ENCODE peak calls at places on chromosomes 2 and 18, in five cellular contexts. One of them, this sample, is unnamed. For H3K36me3, the result is how much of the 10 kb centered on the place peaks cover.

GRCh38 chr2:56217106-56217505 is 33.3 kb downstream of the CCDC85A start:
- DNase-seq in HCT116: no peak
- DNase-seq in GM06990: no peak
- DNase-seq in Peyer's patch: no peak
- DNase-seq in lower lobe of right lung: no peak
- DNase-seq in this sample: no peak

GRCh38 chr2:216169087-216169486 is 59.9 kb downstream of the XRCC5 start:
- DNase-seq in Peyer's patch: no peak
- DNase-seq in GM06990: no peak
- DNase-seq in HCT116: no peak
- DNase-seq in lower lobe of right lung: no peak
- DNase-seq in this sample: no peak

GRCh38 chr2:227805578-227805977 is 8.1 kb upstream of the CCL20 start:
- DNase-seq in lower lobe of right lung: peak
- DNase-seq in Peyer's patch: no peak
- DNase-seq in HCT116: no peak
- DNase-seq in GM06990: no peak
- DNase-seq in this sample: no peak

GRCh38 chr18:4781873-4782272 is 326.8 kb upstream of the DLGAP1 start:
- DNase-seq in lower lobe of right lung: no peak
- DNase-seq in HCT116: no peak
- DNase-seq in GM06990: no peak
- DNase-seq in Peyer's patch: no peak
- DNase-seq in this sample: no peak

GRCh38 chr2:224983719-224984388 is 58.4 kb downstream of the DOCK10 start:
- DNase-seq in lower lobe of right lung: no peak
- DNase-seq in GM06990: no peak
- DNase-seq in HCT116: no peak
- DNase-seq in Peyer's patch: no peak
- DNase-seq in this sample: no peak

GRCh38 chr2:226902041-226902972 is 66.5 kb downstream of the RHBDD1 start:
- DNase-seq in lower lobe of right lung: no peak
- DNase-seq in Peyer's patch: no peak
- DNase-seq in HCT116: no peak
- DNase-seq in GM06990: no peak
- DNase-seq in this sample: no peak

GRCh38 chr18:57301573-57302230 is 50.7 kb upstream of the ST8SIA3 start:
- DNase-seq in HCT116: no peak
- DNase-seq in GM06990: no peak
- DNase-seq in lower lobe of right lung: no peak
- DNase-seq in Peyer's patch: no peak
- DNase-seq in this sample: no peak

GRCh38 chr2:187390891-187391290 is 57.2 kb downstream of the CALCRL start:
- DNase-seq in HCT116: peak
- DNase-seq in lower lobe of right lung: no peak
- DNase-seq in Peyer's patch: no peak
- DNase-seq in GM06990: no peak
- DNase-seq in this sample: peak

GRCh38 chr2:117308861-117309770 is 505.4 kb upstream of the DDX18 start:
- DNase-seq in GM06990: no peak
- DNase-seq in HCT116: no peak
- DNase-seq in Peyer's patch: no peak
- DNase-seq in lower lobe of right lung: no peak
- DNase-seq in this sample: no peak

GRCh38 chr2:149119358-149119757 is 80.9 kb downstream of the LYPD6B start:
- DNase-seq in Peyer's patch: no peak
- DNase-seq in lower lobe of right lung: no peak
- DNase-seq in HCT116: no peak
- DNase-seq in GM06990: no peak
- DNase-seq in this sample: no peak

GRCh38 chr2:229921892-229922448 is at the start of gene TRIP12:
- DNase-seq in HCT116: peak
- DNase-seq in GM06990: peak
- DNase-seq in Peyer's patch: peak
- DNase-seq in lower lobe of right lung: peak
- DNase-seq in this sample: peak

GRCh38 chr2:235381261-235381912 is 112.5 kb upstream of the AGAP1 start:
- DNase-seq in GM06990: no peak
- DNase-seq in HCT116: no peak
- DNase-seq in Peyer's patch: no peak
- DNase-seq in lower lobe of right lung: no peak
- DNase-seq in this sample: no peak

GRCh38 chr2:220946552-220946951 is 625.6 kb downstream of the EPHA4 start:
- DNase-seq in Peyer's patch: no peak
- DNase-seq in lower lobe of right lung: no peak
- DNase-seq in GM06990: no peak
- DNase-seq in HCT116: no peak
- DNase-seq in this sample: no peak

GRCh38 chr2:45009303-45009927 is at the start of gene SIX2:
- DNase-seq in Peyer's patch: peak
- DNase-seq in lower lobe of right lung: peak
- DNase-seq in GM06990: no peak
- DNase-seq in HCT116: peak
- DNase-seq in this sample: peak

GRCh38 chr2:45011621-45012602 is 2.7 kb upstream of the SIX2 start:
- DNase-seq in HCT116: no peak
- DNase-seq in lower lobe of right lung: no peak
- DNase-seq in GM06990: no peak
- DNase-seq in Peyer's patch: peak
- DNase-seq in this sample: no peak

GRCh38 chr2:45009928-45010705 is 865 bp upstream of the SIX2 start:
- DNase-seq in lower lobe of right lung: no peak
- DNase-seq in HCT116: no peak
- DNase-seq in GM06990: no peak
- DNase-seq in Peyer's patch: no peak
- DNase-seq in this sample: no peak

GRCh38 chr2:45012733-45013132 is 3.5 kb upstream of the SIX2 start:
- DNase-seq in HCT116: no peak
- DNase-seq in lower lobe of right lung: no peak
- DNase-seq in GM06990: no peak
- DNase-seq in Peyer's patch: peak
- DNase-seq in this sample: no peak

GRCh38 chr2:45010706-45011036 is 1.4 kb upstream of the SIX2 start:
- DNase-seq in HCT116: no peak
- DNase-seq in GM06990: no peak
- DNase-seq in lower lobe of right lung: no peak
- DNase-seq in Peyer's patch: no peak
- DNase-seq in this sample: no peak
- H3K4me3 ChIP-seq in HCT116: no peak
- H3K4me3 ChIP-seq in GM06990: no peak
- H3K4me3 ChIP-seq in lower lobe of right lung: peak
- H3K4me3 ChIP-seq in Peyer's patch: no peak
- H3K4me3 ChIP-seq in this sample: no peak

DNA sequence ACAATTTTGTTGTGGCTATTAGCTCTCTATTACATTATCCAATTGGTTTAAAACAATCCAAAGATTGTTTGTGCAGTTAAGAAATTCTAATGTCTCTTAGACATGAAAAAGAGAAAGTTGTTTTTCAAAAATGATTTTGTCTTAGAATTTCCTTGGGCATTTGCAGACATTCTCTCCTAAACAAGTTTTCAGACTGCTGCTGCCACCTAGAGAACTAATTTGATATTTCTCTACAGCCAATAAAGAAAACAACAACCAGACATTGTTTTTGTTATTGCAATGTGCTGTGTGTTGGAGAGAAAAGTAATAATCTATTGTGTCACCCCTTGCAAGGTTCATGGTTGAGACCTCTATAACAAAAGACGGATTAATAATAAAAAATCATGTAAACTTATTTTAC is 119.0 kb upstream of the SYT4 start:
- DNase-seq in GM06990: no peak
- DNase-seq in lower lobe of right lung: no peak
- DNase-seq in Peyer's patch: no peak
- DNase-seq in HCT116: no peak
- DNase-seq in this sample: no peak
- TF ChIP-seq CTCF in GM06990: peak
- TF ChIP-seq CTCF in lower lobe of right lung: no peak
- TF ChIP-seq CTCF in Peyer's patch: peak
- TF ChIP-seq CTCF in HCT116: peak
- TF ChIP-seq CTCF in this sample: peak

GRCh38 chr2:26230806-26231205 is 13.6 kb downstream of the HADHA start:
- DNase-seq in lower lobe of right lung: no peak
- DNase-seq in GM06990: no peak
- DNase-seq in Peyer's patch: no peak
- DNase-seq in HCT116: no peak
- DNase-seq in this sample: no peak
- H3K36me3 ChIP-seq in lower lobe of right lung: half or more
- H3K36me3 ChIP-seq in GM06990: under half
- H3K36me3 ChIP-seq in Peyer's patch: half or more
- H3K36me3 ChIP-seq in HCT116: under half
- H3K36me3 ChIP-seq in this sample: under half

GRCh38 chr2:159506764-159507406 is 109.5 kb downstream of the BAZ2B start:
- DNase-seq in GM06990: no peak
- DNase-seq in lower lobe of right lung: no peak
- DNase-seq in HCT116: peak
- DNase-seq in Peyer's patch: no peak
- DNase-seq in this sample: no peak
- H3K4me3 ChIP-seq in GM06990: no peak
- H3K4me3 ChIP-seq in lower lobe of right lung: no peak
- H3K4me3 ChIP-seq in HCT116: no peak
- H3K4me3 ChIP-seq in Peyer's patch: no peak
- H3K4me3 ChIP-seq in this sample: no peak